ENCODE peak calls at places on chromosome 21, in five cellular contexts. Q, I, L, U and W are unnamed samples.

GRCh38 chr21:31446206-31446900 is 102.3 kb upstream of the TIAM1 start:
- DNase-seq in Q (no peak), I (no peak), L (peak; percentile 24), U (no peak), W (no peak)

GRCh38 chr21:22278366-22278765 is 1280.2 kb downstream of the NCAM2 start:
- DNase-seq in Q (no peak), I (no peak), L (no peak), U (no peak), W (no peak)

GRCh38 chr21:37568415-37568814 is 201.8 kb downstream of the DYRK1A start:
- DNase-seq in Q (no peak), I (no peak), L (no peak), U (no peak), W (no peak)

GRCh38 chr21:15559612-15560011 is 170.2 kb upstream of the USP25 start:
- DNase-seq in Q (no peak), I (no peak), L (no peak), U (no peak), W (no peak)

GRCh38 chr21:35005077-35005476 is 44.0 kb downstream of the RUNX1 start:
- DNase-seq in Q (no peak), I (no peak), L (no peak), U (no peak), W (no peak)

GRCh38 chr21:25578070-25578961 is 29.0 kb downstream of the MRPL39 start:
- DNase-seq in Q (no peak), I (no peak), L (no peak), U (no peak), W (peak; percentile 63)

GRCh38 chr21:19011448-19011847 is 607.9 kb upstream of the TMPRSS15 start:
- DNase-seq in Q (no peak), I (no peak), L (no peak), U (no peak), W (no peak)

GRCh38 chr21:37700641-37701202 is 215.5 kb downstream of the KCNJ6 start:
- DNase-seq in Q (no peak), I (no peak), L (peak; percentile 87), U (no peak), W (peak; percentile 77)

GRCh38 chr21:25708467-25709065 is 26.1 kb downstream of the ATP5PF start:
- DNase-seq in Q (no peak), I (peak; percentile 25), L (peak; percentile 52), U (peak; percentile 51), W (peak; percentile 58)

GRCh38 chr21:17554619-17555472 is 42.0 kb downstream of the CXADR start:
- DNase-seq in Q (no peak), I (no peak), L (peak; percentile 2), U (no peak), W (peak; percentile 3)

GRCh38 chr21:45539796-45540600 is 2.2 kb downstream of the SLC19A1 start:
- DNase-seq in Q (no peak), I (no peak), L (no peak), U (no peak), W (no peak)

GRCh38 chr21:45540601-45540970 is 1.7 kb downstream of the SLC19A1 start:
- DNase-seq in Q (no peak), I (peak; percentile 19), L (no peak), U (peak; percentile 13), W (no peak)

GRCh38 chr21:45542242-45542666 is at the start of gene SLC19A1:
- DNase-seq in Q (no peak), I (peak; percentile 77), L (peak; percentile 77), U (peak; percentile 33), W (peak; percentile 80)

GRCh38 chr21:45542667-45543370 is 579 bp upstream of the SLC19A1 start:
- DNase-seq in Q (no peak), I (peak; percentile 24), L (no peak), U (peak; percentile 36), W (no peak)

GRCh38 chr21:45541221-45542039 is 810 bp downstream of the SLC19A1 start:
- DNase-seq in Q (no peak), I (peak; percentile 82), L (peak; percentile 85), U (peak; percentile 71), W (peak; percentile 65)
- TF ChIP-seq POLR2A in Q (no peak), I (no peak), L (peak; percentile 43), U (no peak), W (no peak)

DNA sequence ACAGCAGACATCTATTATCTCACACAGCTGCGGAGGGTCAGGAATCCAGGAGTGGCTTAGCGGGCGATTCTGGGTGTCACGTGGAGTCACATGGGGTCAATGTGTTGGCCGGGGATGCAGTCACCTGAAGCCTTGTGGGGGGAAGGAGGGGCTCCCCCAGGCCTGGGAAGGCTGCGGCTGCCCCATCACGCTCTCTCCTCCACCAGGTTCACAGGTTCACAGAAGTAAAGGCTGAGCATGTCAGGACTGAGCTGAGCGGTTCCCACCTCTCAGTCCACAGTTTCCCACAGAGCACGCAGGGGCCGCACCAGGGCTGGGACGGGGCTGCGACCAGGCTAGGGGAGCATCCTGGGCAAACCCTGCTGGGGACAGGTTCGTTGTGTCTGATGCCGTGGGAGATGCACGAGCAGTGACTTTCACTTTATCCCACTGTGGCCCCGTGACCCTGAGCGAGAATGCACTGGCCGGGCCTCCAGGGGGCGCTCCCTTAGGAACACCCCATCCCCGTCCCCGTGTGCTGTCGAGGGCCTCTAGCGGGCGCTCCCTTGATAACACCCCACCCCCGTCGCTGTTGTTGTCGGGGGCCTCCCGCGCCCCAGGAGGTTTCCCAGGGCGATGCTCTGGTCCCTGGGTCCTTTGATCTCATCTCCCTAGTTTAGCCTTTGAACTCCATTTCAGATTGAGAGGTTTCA is 73.2 kb upstream of the TRAPPC10 start:
- DNase-seq in Q (peak; percentile 13), I (peak; percentile 85), L (peak; percentile 75), U (peak; percentile 48), W (peak; percentile 91)
- TF ChIP-seq POLR2A in Q (no peak), I (no peak), L (no peak), U (no peak), W (no peak)

GRCh38 chr21:38913120-38913975 is 107.6 kb downstream of the ETS2 start:
- DNase-seq in Q (no peak), I (peak; percentile 87), L (no peak), U (peak; percentile 82), W (peak; percentile 36)
- TF ChIP-seq POLR2A in Q (no peak), I (no peak), L (no peak), U (no peak), W (no peak)

GRCh38 chr21:46458315-46459023 is at the start of gene DIP2A:
- DNase-seq in Q (peak; percentile 61), I (peak; percentile 96), L (peak; percentile 99), U (peak; percentile 93), W (peak; percentile 99)
- TF ChIP-seq POLR2A in Q (peak; percentile 86), I (no peak), L (peak; percentile 89), U (peak; percentile 79), W (peak; percentile 96)

GRCh38 chr21:36155603-36156338 is 853 bp upstream of the DOP1B start:
- DNase-seq in Q (peak; percentile 50), I (peak; percentile 89), L (no peak), U (no peak), W (no peak)
- TF ChIP-seq POLR2A in Q (peak; percentile 91), I (no peak), L (peak; percentile 79), U (peak; percentile 88), W (peak; percentile 22)

DNA sequence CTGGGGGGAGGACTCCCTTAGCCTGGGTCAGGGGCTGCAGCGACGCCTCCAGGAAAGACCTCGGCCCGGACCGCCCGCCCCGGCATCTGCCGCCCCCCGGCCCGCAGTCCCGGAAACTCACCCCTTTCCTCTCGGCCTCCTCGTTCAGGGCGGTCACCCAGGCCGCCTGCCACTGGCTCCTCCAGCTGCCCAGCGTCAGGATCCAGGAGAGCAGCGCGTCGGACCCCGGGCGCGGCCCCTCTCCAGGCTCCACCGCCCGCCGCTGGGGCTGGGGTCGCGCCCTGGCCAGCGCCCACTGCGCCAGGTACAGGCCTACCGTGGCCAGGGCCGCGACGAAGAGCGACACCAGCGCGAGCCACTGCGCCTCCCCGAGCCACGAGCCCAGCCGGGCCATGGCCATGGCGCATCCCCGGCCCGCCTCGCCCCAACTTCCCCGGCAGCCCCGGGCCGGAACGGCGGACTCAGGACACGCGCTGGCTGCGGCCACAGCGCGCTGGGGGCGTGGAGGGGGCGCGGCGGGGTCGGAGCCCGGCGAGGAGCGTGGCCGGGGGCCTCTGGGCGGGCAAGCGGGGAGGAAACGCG is 478 bp downstream of the C2CD2 start:
- DNase-seq in Q (no peak), I (no peak), L (no peak), U (no peak), W (peak; percentile 57)
- TF ChIP-seq POLR2A in Q (no peak), I (no peak), L (no peak), U (no peak), W (no peak)

GRCh38 chr21:32612075-32612998 is at the start of gene CFAP298:
- DNase-seq in Q (peak; percentile 39), I (peak; percentile 87), L (peak; percentile 91), U (peak; percentile 85), W (peak; percentile 93)
- TF ChIP-seq POLR2A in Q (no peak), I (no peak), L (peak; percentile 28), U (no peak), W (peak; percentile 78)

GRCh38 chr21:33924079-33924765 is 8.6 kb upstream of the ATP5PO start:
- DNase-seq in Q (peak; percentile 42), I (peak; percentile 90), L (peak; percentile 79), U (peak; percentile 89), W (peak; percentile 77)
- TF ChIP-seq POLR2A in Q (no peak), I (no peak), L (no peak), U (no peak), W (no peak)

GRCh38 chr21:29181799-29182470 is 51.5 kb downstream of the MAP3K7CL start:
- DNase-seq in Q (no peak), I (no peak), L (no peak), U (no peak), W (peak; percentile 22)
- TF ChIP-seq POLR2A in Q (no peak), I (no peak), L (no peak), U (no peak), W (no peak)

DNA sequence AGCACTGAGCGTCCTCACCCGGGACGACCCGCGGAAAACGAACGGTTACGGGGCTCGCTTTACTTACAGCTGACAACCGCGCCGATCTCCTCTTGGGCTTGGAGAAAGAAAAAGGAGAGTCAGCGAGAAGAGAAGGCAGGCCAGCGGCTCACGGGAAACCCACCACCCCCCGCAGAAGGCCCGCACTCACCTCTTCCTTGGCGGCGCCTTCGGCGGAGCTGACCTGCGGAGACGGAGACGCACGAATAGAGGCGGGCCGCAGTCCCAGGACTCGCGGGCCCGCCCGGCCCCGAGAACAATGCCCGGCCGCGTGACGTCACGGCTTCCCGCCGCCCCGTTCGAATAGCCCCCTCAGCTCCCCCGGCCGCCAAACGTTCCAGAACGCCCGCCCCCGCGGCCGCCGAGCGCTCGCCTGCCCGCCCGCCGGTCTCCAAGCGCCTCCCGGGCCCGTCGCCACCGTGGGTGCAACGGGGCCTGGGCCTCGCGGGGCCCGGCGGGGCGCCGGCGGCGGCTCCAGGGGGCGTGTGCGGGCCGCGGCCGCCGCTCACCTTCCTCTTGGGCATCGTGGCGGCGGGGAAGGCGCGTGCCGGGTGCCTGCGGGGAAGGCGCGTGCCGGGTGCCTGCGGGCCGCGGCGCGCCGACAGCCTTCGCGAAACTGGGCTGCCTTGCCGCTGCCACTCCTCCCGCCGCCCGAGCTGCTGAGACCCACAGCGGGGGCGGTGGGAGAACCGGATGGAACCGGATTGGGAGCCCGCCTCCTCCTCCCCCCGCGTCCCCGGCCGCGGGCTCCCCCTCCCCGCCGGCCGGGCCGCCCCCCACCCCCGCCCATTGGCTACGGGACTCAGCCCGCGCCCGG is at the start of gene HMGN1:
- DNase-seq in Q (peak; percentile 77), I (peak; percentile 88), L (peak; percentile 93), U (peak; percentile 82), W (peak; percentile 95)
- TF ChIP-seq POLR2A in Q (no peak), I (no peak), L (peak; percentile 58), U (peak; percentile 64), W (no peak)